ENCODE peak calls at places on chromosomes 3 and 15, in eight cellular contexts. G, K, Z, E, L, R, W and M are unnamed samples.

GRCh38 chr3:126692858-126693257 is 11.2 kb upstream of the CHCHD6 start:
- DNase-seq in G (no peak), K (no peak), Z (no peak), E (no peak), L (no peak), R (peak), W (no peak), M (no peak)

GRCh38 chr15:33453761-33454160 is 143.0 kb downstream of the RYR3 start:
- DNase-seq in G (no peak), K (no peak), Z (no peak), E (no peak), L (no peak), R (no peak), W (no peak), M (no peak)

GRCh38 chr3:119990888-119991287 is 103.4 kb downstream of the GSK3B start:
- DNase-seq in G (no peak), K (no peak), Z (no peak), E (peak), L (no peak), R (no peak), W (no peak), M (no peak)

GRCh38 chr15:88604972-88605506 is 16.1 kb upstream of the AEN start:
- DNase-seq in G (no peak), K (peak), Z (peak), E (no peak), L (no peak), R (peak), W (no peak), M (no peak)

GRCh38 chr3:70519913-70520659 is 207.6 kb upstream of the MDFIC2 start:
- DNase-seq in G (no peak), K (no peak), Z (no peak), E (peak), L (no peak), R (no peak), W (no peak), M (no peak)

GRCh38 chr15:77118787-77119410 is 48.0 kb upstream of the TSPAN3 start:
- DNase-seq in G (peak), K (peak), Z (peak), E (peak), L (peak), R (peak), W (peak), M (peak)

GRCh38 chr15:98754283-98755022 is 106.1 kb downstream of the IGF1R start:
- DNase-seq in G (no peak), K (peak), Z (no peak), E (peak), L (no peak), R (peak), W (no peak), M (no peak)

GRCh38 chr15:66646799-66647198 is 55.2 kb upstream of the SMAD6 start:
- DNase-seq in G (no peak), K (no peak), Z (no peak), E (peak), L (no peak), R (no peak), W (no peak), M (no peak)

GRCh38 chr15:41936649-41937567 is 35.4 kb downstream of the EHD4 start:
- DNase-seq in G (no peak), K (no peak), Z (no peak), E (peak), L (no peak), R (no peak), W (no peak), M (no peak)

GRCh38 chr3:184314700-184315505 is 497 bp downstream of the EIF4G1 start:
- DNase-seq in G (peak), K (peak), Z (peak), E (peak), L (peak), R (peak), W (no peak), M (peak)

DNA sequence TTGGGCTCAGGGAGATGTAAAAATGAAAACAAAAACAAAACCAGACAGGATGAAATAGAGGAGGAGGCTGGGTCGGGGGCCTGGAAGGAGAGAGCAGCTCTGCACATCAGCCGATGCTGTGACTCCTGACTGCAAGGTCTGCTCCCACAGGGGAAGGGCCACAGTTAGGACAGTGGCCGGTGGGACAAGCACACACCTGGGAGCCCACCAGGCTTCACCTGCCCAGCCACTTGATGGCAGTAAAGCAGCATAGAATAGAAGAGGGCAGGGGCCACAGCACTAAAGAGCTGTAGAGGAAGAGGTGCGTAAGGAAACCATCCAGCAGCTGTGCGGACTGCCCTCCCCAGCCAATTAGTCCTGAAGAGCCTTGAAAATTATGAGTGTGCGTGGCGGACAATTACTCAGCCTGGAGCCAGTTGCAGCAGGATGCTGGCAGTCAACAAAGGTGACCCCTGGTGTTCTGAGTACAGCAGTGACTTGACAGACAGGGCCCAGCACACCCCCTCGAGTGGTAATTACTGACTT is 29.8 kb downstream of the ALS2CL start:
- DNase-seq in G (peak), K (peak), Z (peak), E (peak), L (no peak), R (peak), W (no peak), M (peak)
- TF ChIP-seq EZH2phosphoT487 in G (no peak), K (no peak), Z (no peak), E (no peak), L (no peak), R (no peak), W (no peak), M (no peak)

GRCh38 chr3:177729939-177730700 is 532.8 kb upstream of the TBL1XR1 start:
- DNase-seq in G (no peak), K (no peak), Z (peak), E (no peak), L (no peak), R (no peak), W (no peak), M (no peak)
- H2AFZ ChIP-seq in G (no peak), K (peak), Z (no peak), E (no peak), L (no peak), R (peak), W (no peak), M (no peak)

GRCh38 chr3:18505056-18505455 is 79.9 kb upstream of the SATB1 start:
- DNase-seq in G (no peak), K (no peak), Z (no peak), E (no peak), L (no peak), R (no peak), W (no peak), M (no peak)

GRCh38 chr3:18507333-18507732 is 82.2 kb upstream of the SATB1 start:
- DNase-seq in G (no peak), K (no peak), Z (no peak), E (no peak), L (no peak), R (no peak), W (no peak), M (peak)

GRCh38 chr3:18500322-18500721 is 75.2 kb upstream of the SATB1 start:
- DNase-seq in G (no peak), K (no peak), Z (no peak), E (no peak), L (no peak), R (no peak), W (no peak), M (no peak)

GRCh38 chr3:18499256-18499655 is 74.1 kb upstream of the SATB1 start:
- DNase-seq in G (no peak), K (no peak), Z (no peak), E (no peak), L (no peak), R (no peak), W (no peak), M (peak)

DNA sequence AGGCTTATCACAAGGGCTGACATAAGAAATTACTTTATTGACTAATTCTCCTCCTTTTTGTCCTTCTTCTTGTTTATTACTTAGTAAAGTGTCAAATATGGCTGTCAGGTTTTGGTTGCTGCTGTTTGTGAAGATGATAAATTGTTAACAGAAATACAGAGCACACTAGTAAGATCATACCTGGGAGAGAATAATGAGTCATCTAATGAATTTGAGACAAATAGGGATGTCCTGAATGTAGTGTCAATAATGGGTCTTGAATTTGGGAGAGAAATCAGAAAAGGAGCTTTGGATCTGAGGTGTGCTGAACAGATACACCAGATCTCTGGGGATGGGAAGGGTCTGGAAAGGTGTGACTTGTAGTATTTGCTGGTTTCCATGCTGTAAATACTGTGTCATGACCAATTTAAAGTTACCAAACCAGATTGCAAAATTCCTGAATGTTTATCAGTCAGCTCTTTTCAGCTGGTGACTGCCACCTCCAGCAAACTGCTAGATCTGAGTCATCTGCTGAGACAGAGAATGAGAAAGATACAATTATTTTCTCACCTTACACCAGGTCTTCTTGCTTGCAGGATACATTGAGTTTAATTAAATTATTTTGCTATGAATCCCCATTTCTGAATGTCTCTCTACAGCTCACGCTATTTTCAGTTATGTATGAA is 76.7 kb upstream of the SATB1 start:
- DNase-seq in G (peak), K (no peak), Z (no peak), E (peak), L (no peak), R (peak), W (no peak), M (no peak)
- TF ChIP-seq EZH2phosphoT487 in G (no peak), K (no peak), Z (no peak), E (no peak), L (no peak), R (no peak), W (no peak), M (no peak)

GRCh38 chr3:107946700-107947099 is 144.1 kb downstream of the CD47 start:
- DNase-seq in G (no peak), K (no peak), Z (no peak), E (no peak), L (no peak), R (no peak), W (no peak), M (no peak)

GRCh38 chr3:107945406-107945805 is 145.4 kb downstream of the CD47 start:
- DNase-seq in G (no peak), K (no peak), Z (no peak), E (no peak), L (no peak), R (no peak), W (no peak), M (no peak)

GRCh38 chr3:107942244-107942643 is 148.6 kb downstream of the CD47 start:
- DNase-seq in G (no peak), K (no peak), Z (no peak), E (peak), L (no peak), R (no peak), W (no peak), M (no peak)

GRCh38 chr3:107943350-107943749 is 147.5 kb downstream of the CD47 start:
- DNase-seq in G (no peak), K (no peak), Z (no peak), E (peak), L (no peak), R (no peak), W (no peak), M (no peak)

DNA sequence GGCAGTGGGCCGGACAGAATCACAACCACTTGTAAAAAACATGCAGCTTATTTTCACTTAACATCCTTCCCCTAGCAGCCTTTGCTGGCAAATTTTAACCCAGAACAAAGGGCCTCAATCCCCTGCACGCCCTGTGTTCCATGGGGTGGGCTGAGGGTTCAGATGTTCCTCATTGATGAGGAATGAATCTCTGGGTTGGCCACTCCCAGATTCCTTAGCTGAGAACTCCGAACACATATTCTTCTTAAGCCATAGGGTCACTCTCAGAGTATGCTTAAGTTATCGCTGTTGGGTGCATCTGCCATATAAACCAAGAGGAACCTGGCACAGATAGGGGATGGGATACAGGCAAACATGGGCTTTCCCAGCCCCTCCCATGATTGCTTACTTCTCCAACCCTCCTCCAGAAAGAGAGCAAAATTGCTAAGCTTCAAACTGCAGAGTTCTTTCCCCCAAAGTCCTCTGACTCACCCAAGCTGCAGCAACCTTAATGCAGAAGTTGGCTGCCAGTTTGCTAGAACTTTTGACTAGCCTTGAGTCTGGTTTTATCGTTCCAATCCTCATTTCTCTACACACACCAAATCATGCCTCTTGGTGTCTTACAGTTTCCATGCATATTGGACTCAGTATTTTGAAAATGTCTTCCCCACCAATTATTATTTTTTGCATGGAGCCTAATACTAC is 146.8 kb downstream of the CD47 start:
- DNase-seq in G (no peak), K (no peak), Z (no peak), E (peak), L (no peak), R (no peak), W (no peak), M (no peak)
- H2AFZ ChIP-seq in G (no peak), K (no peak), Z (peak), E (peak), L (no peak), R (no peak), W (no peak), M (no peak)

GRCh38 chr3:42520336-42520735 is 17.9 kb downstream of the VIPR1 start:
- DNase-seq in G (no peak), K (no peak), Z (no peak), E (no peak), L (no peak), R (no peak), W (no peak), M (no peak)

GRCh38 chr3:42519568-42519962 is 17.1 kb downstream of the VIPR1 start:
- DNase-seq in G (no peak), K (no peak), Z (no peak), E (no peak), L (no peak), R (no peak), W (no peak), M (no peak)

GRCh38 chr3:42517143-42517542 is 14.7 kb downstream of the VIPR1 start:
- DNase-seq in G (no peak), K (no peak), Z (no peak), E (no peak), L (no peak), R (no peak), W (no peak), M (no peak)

GRCh38 chr3:42520906-42521305 is 18.5 kb downstream of the VIPR1 start:
- DNase-seq in G (no peak), K (no peak), Z (no peak), E (no peak), L (no peak), R (no peak), W (no peak), M (no peak)

DNA sequence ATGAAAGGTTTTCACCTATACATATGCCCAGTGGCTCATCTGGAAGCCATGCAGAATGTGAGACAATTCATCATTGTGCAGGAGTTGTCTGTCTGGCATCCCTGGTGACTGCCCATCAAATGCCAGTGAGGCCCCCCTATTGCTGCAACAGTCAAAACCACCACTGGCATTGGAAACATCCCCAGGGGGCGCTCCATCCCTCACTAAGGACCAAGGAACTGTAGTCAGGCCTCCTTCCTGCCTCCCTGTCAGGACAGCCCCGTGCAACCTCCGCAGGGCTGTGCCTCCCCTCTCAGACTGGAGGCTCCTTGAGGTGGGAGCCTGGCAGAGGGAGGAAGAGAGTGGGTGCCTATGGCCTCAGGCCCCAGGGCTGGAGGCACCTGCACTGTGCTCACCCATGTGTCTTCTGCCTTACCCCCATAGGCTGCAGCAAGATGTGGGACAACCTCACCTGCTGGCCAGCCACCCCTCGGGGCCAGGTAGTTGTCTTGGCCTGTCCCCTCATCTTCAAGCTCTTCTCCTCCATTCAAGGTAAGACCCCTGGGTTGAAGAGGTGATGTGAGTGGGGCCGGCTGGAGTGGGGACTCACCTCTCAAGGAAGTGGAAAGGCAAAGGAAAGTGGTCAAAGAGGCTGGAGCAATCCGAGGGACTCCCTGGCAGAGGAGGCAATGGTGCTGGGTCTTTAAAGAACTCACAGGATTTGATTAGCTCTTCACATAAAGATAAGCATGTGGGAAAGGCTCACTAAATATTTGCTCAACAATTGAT is 16.5 kb downstream of the VIPR1 start:
- DNase-seq in G (no peak), K (peak), Z (no peak), E (no peak), L (no peak), R (peak), W (no peak), M (peak)
- TF ChIP-seq EZH2phosphoT487 in G (no peak), K (no peak), Z (no peak), E (no peak), L (no peak), R (no peak), W (no peak), M (no peak)

GRCh38 chr3:46163551-46163981 is 44.5 kb downstream of the CCR1 start:
- DNase-seq in G (peak), K (no peak), Z (no peak), E (no peak), L (no peak), R (no peak), W (peak), M (no peak)
- H2AFZ ChIP-seq in G (no peak), K (peak), Z (no peak), E (no peak), L (no peak), R (peak), W (peak), M (no peak)